ENCODE peak calls at places on chromosomes 7 and 10, in four cellular contexts. E is anterior cingulate cortex; L is stimulated activated CD8-positive, alpha-beta memory T cell treated with anti-CD3 and anti-CD28 coated beads, Interleukin-2, amount 100 ng/mL, for 1 hour; D is Daoy. J is an unnamed sample.

GRCh38 chr7:927031-927671 is 27.3 kb downstream of the ADAP1 start:
- DNase-seq in E (no peak), L (no peak), D (no peak), J (no peak)

GRCh38 chr10:17756557-17757208 is 4.7 kb downstream of the TMEM236 start:
- DNase-seq in E (no peak), L (no peak), D (peak; percentile 9), J (no peak)

GRCh38 chr10:35691522-35692236 is 49.6 kb upstream of the FZD8 start:
- DNase-seq in E (no peak), L (no peak), D (no peak), J (no peak)

GRCh38 chr10:94963901-94964300 is 25.4 kb downstream of the CYP2C9 start:
- DNase-seq in E (no peak), L (no peak), D (peak; percentile 0), J (peak; percentile 52)

GRCh38 chr10:89580243-89580642 is 44.8 kb upstream of the SLC16A12 start:
- DNase-seq in E (no peak), L (no peak), D (no peak), J (no peak)

GRCh38 chr7:12398186-12398585 is 5.5 kb downstream of the VWDE start:
- DNase-seq in E (no peak), L (no peak), D (no peak), J (no peak)

GRCh38 chr7:118239014-118239413 is 14.5 kb downstream of the ANKRD7 start:
- DNase-seq in E (no peak), L (no peak), D (no peak), J (no peak)

GRCh38 chr10:29619273-29619672 is 15.5 kb downstream of the SVIL start:
- DNase-seq in E (no peak), L (no peak), D (peak; percentile 14), J (no peak)

GRCh38 chr7:133815677-133816210 is 311.4 kb upstream of the LRGUK start:
- DNase-seq in E (no peak), L (no peak), D (no peak), J (no peak)

GRCh38 chr7:66629659-66630058 is 978 bp downstream of the KCTD7 start:
- DNase-seq in E (no peak), L (no peak), D (no peak), J (no peak)

GRCh38 chr10:121154846-121155245 is 303.7 kb downstream of the WDR11 start:
- DNase-seq in E (peak; percentile 40), L (no peak), D (peak; percentile 49), J (no peak)

GRCh38 chr7:71613316-71613715 is 481.4 kb downstream of the GALNT17 start:
- DNase-seq in E (no peak), L (no peak), D (no peak), J (no peak)

GRCh38 chr10:107553470-107553869 is 389.0 kb upstream of the SORCS1 start:
- DNase-seq in E (no peak), L (no peak), D (no peak), J (no peak)

GRCh38 chr7:1049006-1049741 is 4.8 kb downstream of the GPR146 start:
- DNase-seq in E (no peak), L (no peak), D (no peak), J (no peak)

GRCh38 chr7:1225462-1226154 is 7.1 kb upstream of the UNCX start:
- DNase-seq in E (no peak), L (peak; percentile 25), D (no peak), J (no peak)

GRCh38 chr7:111633878-111634277 is 71.6 kb upstream of the IMMP2L start:
- DNase-seq in E (no peak), L (no peak), D (no peak), J (no peak)

GRCh38 chr7:115087437-115087836 is 165.5 kb downstream of the MDFIC start:
- DNase-seq in E (no peak), L (no peak), D (peak; percentile 92), J (no peak)

GRCh38 chr10:927131-927530 is 4.4 kb downstream of the LARP4B start:
- DNase-seq in E (no peak), L (no peak), D (no peak), J (no peak)

GRCh38 chr10:126839094-126839761 is 66.0 kb upstream of the DOCK1 start:
- DNase-seq in E (peak; percentile 83), L (no peak), D (no peak), J (no peak)

GRCh38 chr7:18491871-18492270 is 3.7 kb upstream of the HDAC9 start:
- DNase-seq in E (no peak), L (no peak), D (no peak), J (peak; percentile 33)

GRCh38 chr10:124586142-124586541 is 124.5 kb downstream of the LHPP start:
- DNase-seq in E (no peak), L (no peak), D (no peak), J (no peak)

J was measured in Karpas-422.